ENCODE peak calls at places on chromosome 21, in nine cellular contexts. K is heart right ventricle; X is thoracic aorta; T is CD4-positive, CD25-positive, alpha-beta regulatory T cell; S is endothelial cell of umbilical vein; M is trophoblast cell; L is neural progenitor cell; R is aorta; P is thyroid gland. N is an unnamed sample.

GRCh38 chr21:28174006-28174405 is 818.7 kb downstream of the LTN1 start:
- DNase-seq in T (no peak), R (no peak), K (no peak), S (no peak), P (no peak), L (no peak), X (no peak), M (no peak), N (no peak)

GRCh38 chr21:28537371-28538079 is 455.2 kb downstream of the LTN1 start:
- DNase-seq in S (peak; percentile 82), X (no peak), P (no peak), M (no peak), R (no peak), K (no peak), T (no peak), L (no peak), N (no peak)

GRCh38 chr21:26116456-26117011 is 54.0 kb downstream of the APP start:
- DNase-seq in S (no peak), R (no peak), M (peak; percentile 87), L (no peak), X (no peak), T (no peak), K (no peak), P (peak; percentile 76), N (peak; percentile 61)

GRCh38 chr21:32147041-32147440 is 131.8 kb downstream of the MIS18A start:
- DNase-seq in T (no peak), K (no peak), R (no peak), M (peak; percentile 41), L (no peak), P (no peak), X (no peak), S (no peak), N (no peak)

GRCh38 chr21:43273708-43274021 is 104.9 kb downstream of the CRYAA start:
- DNase-seq in S (no peak), P (no peak), L (no peak), K (no peak), R (no peak), M (no peak), T (no peak), X (no peak), N (no peak)

GRCh38 chr21:18832950-18833349 is 429.4 kb upstream of the TMPRSS15 start:
- DNase-seq in P (no peak), L (no peak), S (peak; percentile 46), X (no peak), M (peak; percentile 77), R (no peak), K (no peak), T (no peak), N (peak; percentile 37)

GRCh38 chr21:28538987-28539622 is 453.6 kb downstream of the LTN1 start:
- DNase-seq in M (peak; percentile 2), L (no peak), T (no peak), P (no peak), S (peak; percentile 88), K (no peak), R (no peak), X (no peak), N (no peak)

GRCh38 chr21:29098156-29098555 is 24.7 kb upstream of the CCT8 start:
- DNase-seq in X (no peak), L (no peak), R (no peak), M (no peak), P (no peak), T (no peak), S (no peak), K (no peak), N (no peak)

DNA sequence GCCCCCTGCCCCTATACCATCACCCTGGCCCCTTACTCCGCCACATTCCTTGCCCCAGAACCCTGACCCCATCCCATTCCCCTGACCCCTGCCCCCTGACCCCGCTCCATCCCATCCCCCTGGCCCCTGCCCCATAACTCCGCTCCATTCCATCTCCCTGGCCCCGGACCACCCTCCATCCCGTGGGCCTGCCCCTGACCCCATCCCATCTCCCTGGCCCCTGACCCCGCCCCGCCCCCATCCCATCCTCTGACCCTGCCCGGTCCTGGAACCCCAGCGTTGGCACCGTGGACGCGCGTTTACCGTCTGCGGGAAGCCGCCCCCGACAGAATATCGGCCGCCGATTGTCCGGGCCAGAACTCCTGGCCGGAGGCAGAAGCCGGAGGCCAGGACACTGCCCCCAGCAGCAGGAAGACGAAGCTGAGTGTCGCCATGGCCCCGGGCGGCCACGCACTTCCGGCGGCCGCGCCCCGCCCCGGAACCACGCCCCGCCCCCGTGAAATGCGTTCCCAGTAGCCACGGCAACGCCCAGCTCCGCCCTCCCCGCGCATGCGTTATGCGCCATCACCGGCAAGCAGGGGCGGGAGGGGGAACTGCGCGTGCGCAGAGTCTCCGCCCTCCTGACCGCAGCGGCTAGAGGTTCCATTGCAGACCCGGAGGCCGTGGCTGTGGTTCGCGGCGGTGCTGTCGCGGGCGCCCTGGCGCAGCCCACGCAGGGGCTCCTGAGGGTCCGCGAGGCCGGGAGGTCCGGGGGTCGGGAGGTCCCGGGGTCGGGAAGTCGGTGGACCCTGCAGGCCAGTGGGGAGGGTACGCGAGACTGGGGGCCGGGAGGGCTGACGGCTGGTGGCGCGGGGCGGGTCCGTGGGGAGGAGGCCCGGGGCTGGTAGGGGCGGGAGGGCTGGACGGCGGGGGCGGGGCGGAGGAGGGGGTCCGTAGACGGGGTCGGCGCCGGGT is at the start of gene POFUT2:
- DNase-seq in K (peak; percentile 97), L (peak; percentile 99), R (peak; percentile 99), M (peak; percentile 99), P (peak; percentile 96), X (peak; percentile 76), S (peak; percentile 97), T (peak; percentile 96), N (peak; percentile 96)
- H3K4me3 ChIP-seq in K (peak within 1 kb of the TSS; percentile 66), L (peak within 1 kb of the TSS; percentile 69), R (peak within 1 kb of the TSS; percentile 87), M (peak within 1 kb of the TSS; percentile 90), P (no peak within 1 kb of the TSS), X (peak within 1 kb of the TSS; percentile 95), S (peak within 1 kb of the TSS; percentile 93), T (no peak within 1 kb of the TSS), N (peak within 1 kb of the TSS; percentile 91)

GRCh38 chr21:27158967-27159366 is 192.1 kb upstream of the ADAMTS5 start:
- DNase-seq in M (no peak), R (no peak), K (no peak), L (no peak), T (no peak), S (no peak), P (no peak), X (no peak), N (no peak)

GRCh38 chr21:27168084-27168483 is 201.2 kb upstream of the ADAMTS5 start:
- DNase-seq in L (no peak), R (no peak), S (no peak), K (no peak), X (no peak), T (no peak), P (no peak), M (no peak), N (no peak)

DNA sequence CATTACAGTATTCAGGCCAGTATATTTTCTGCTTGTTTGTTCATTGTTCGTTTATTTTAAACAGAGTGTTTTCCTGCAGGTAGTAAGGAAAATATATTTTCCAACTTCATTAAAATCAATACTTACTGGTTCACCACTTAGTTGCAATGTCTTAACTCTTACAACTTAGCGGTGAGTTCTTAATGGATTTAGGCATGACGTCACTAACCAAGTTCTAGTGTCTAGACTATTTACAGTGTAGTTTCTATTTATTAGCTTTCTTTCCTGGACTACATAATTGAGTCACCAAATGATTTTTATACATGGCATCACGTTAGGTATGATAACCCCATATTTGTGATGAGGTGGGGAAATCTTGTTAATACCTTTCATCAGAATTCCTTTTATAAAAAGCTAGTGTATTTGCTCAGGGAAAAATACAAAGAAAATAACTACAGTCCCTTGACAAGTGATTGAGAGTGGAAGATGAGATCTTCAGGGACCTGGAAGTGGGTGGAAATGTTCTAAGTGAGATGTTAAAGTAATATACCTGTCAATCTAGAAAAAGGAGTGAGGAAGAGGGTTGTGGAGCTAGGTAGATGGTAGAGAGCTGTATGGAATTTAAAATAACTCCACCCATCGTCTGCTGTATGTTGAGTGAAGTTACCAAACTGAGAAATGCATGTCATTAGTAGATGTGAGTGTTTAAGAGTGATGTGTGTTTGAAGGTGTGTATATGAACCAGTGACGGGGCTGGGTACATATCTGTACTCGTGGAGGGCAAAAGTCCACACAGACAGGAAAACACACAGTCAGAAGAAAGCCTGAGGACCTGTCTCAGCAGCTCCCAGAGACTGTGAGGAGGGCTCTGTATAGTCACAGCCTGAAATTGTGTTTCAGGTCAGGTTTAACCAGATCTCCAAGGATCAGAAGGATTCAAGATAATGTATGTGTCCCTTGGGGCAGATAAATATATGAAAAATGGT is 197.6 kb upstream of the ADAMTS5 start:
- DNase-seq in M (no peak), R (no peak), L (no peak), S (no peak), K (no peak), T (no peak), P (no peak), X (no peak), N (no peak)
- H3K4me1 ChIP-seq in M (no peaks in the 10 kb centered on the region), R (no peaks in the 10 kb centered on the region), L (no peaks in the 10 kb centered on the region), S (no peaks in the 10 kb centered on the region), K (no peaks in the 10 kb centered on the region), T (no peaks in the 10 kb centered on the region), P (no peaks in the 10 kb centered on the region), X (no peaks in the 10 kb centered on the region), N (no peaks in the 10 kb centered on the region)

GRCh38 chr21:39183272-39184049 is at the start of gene PSMG1:
- DNase-seq in R (peak; percentile 99), K (peak; percentile 93), X (peak; percentile 71), S (peak; percentile 96), L (peak; percentile 96), T (peak; percentile 90), P (peak; percentile 96), M (peak; percentile 99), N (peak; percentile 94)

GRCh38 chr21:39182484-39183271 is 573 bp downstream of the PSMG1 start:
- DNase-seq in T (peak; percentile 2), L (no peak), M (peak; percentile 44), X (no peak), P (no peak), K (peak; percentile 23), R (no peak), S (peak; percentile 45), N (no peak)

GRCh38 chr21:39182016-39182415 is 1.2 kb downstream of the PSMG1 start:
- DNase-seq in X (no peak), P (no peak), T (no peak), K (no peak), M (no peak), L (no peak), R (no peak), S (peak; percentile 17), N (no peak)

GRCh38 chr21:39180429-39181019 is 2.7 kb downstream of the PSMG1 start:
- DNase-seq in R (no peak), P (no peak), X (no peak), T (no peak), L (no peak), S (peak; percentile 7), K (no peak), M (no peak), N (no peak)

DNA sequence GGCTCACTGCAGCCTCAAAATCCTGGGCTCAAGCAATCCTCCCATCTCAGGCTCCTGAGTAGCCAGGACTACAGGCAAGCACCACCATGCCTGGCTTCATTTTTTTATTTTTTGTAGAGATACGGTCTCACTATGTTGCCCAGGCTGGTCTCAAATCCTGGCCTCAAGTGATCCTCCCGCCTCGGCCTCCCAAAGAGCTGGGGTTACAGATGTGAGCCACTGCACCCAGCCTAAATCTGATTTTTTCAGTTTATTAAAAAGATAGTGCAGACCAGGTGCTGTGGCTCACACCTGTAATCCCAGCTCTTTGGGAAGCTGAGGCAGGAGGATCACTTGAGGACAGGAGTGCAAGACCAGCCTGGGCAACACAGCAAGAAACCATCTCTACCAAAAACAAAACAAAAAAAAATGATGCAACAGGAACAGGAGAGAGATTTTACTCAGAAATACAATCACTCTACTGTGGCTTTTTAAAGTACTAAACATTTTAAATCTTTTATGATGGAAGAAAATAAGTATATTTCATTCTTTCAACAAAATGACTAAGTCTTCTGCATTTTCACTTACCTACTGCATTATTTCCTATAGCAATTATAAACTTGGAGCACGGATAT is 1.9 kb downstream of the PSMG1 start:
- DNase-seq in X (no peak), M (no peak), P (no peak), L (no peak), R (no peak), K (no peak), S (no peak), T (no peak), N (no peak)
- H3K4me3 ChIP-seq in X (peak overlapping the region; percentile 85), M (no peak overlapping the region), P (no peak overlapping the region), L (peak overlapping the region; percentile 78), R (no peak overlapping the region), K (no peak overlapping the region), S (no peak overlapping the region), T (peak overlapping the region; percentile 85), N (no peak overlapping the region)

GRCh38 chr21:35207322-35207721 is 158.2 kb upstream of the RUNX1 start:
- DNase-seq in S (no peak), X (no peak), P (no peak), M (no peak), T (no peak), K (no peak), R (no peak), L (no peak), N (no peak)

GRCh38 chr21:35208810-35209517 is 159.9 kb upstream of the RUNX1 start:
- DNase-seq in R (no peak), L (no peak), T (no peak), S (no peak), M (peak; percentile 85), X (no peak), K (no peak), P (no peak), N (no peak)

GRCh38 chr21:35206141-35207125 is 157.3 kb upstream of the RUNX1 start:
- DNase-seq in X (no peak), S (peak; percentile 84), P (no peak), R (no peak), M (peak; percentile 94), K (no peak), T (no peak), L (no peak), N (peak; percentile 37)

GRCh38 chr21:35210093-35210492 is 161.0 kb upstream of the RUNX1 start:
- DNase-seq in X (no peak), M (no peak), L (no peak), R (no peak), P (no peak), T (no peak), S (no peak), K (no peak), N (no peak)

DNA sequence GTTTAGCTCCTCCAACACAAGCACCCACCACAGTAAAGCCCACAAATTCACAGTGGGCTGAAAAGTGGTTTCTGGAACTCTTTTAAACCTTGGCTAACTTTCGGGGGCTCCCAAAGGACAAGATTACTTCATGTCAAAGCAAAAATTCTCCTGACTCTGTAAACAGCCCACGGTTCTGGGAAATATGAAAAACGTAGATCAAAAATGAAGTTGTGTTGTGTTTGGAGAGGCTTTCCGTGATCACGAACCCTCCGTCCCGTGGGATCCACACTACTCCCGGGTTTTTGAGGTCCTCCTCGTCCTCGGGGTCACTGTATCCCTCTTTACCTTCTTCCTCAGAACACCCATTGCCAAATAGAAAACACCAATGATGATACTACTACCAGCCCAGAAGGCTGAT is 159.0 kb upstream of the RUNX1 start:
- DNase-seq in T (no peak), M (no peak), P (no peak), X (no peak), K (peak; percentile 55), R (no peak), S (no peak), L (no peak), N (no peak)
- H3K4me1 ChIP-seq in T (peaks cover 12% of the 10 kb centered on the region), M (peaks cover 8% of the 10 kb centered on the region), P (no peaks in the 10 kb centered on the region), X (peaks cover 25% of the 10 kb centered on the region), K (peaks cover 37% of the 10 kb centered on the region), R (peaks cover 3% of the 10 kb centered on the region), S (peaks cover 41% of the 10 kb centered on the region), L (no peaks in the 10 kb centered on the region), N (no peaks in the 10 kb centered on the region)